ENCODE peak calls at places on chromosome 11, in five cellular contexts. O, F, V, G and U are unnamed samples.

GRCh38 chr11:83544871-83545270 is 258.7 kb upstream of the CCDC90B start:
- DNase-seq in O (no peak), G (no peak), V (no peak), F (no peak), U (no peak)

GRCh38 chr11:66863428-66864125 is 6.7 kb downstream of the LRFN4 start:
- DNase-seq in O (no peak), G (no peak), F (no peak), V (no peak), U (no peak)

GRCh38 chr11:109605006-109605405 is 183.0 kb downstream of the C11orf87 start:
- DNase-seq in O (no peak), F (peak; percentile 7), G (no peak), V (no peak), U (no peak)

GRCh38 chr11:40293655-40294342 is 1165.7 kb downstream of the LRRC4C start:
- DNase-seq in F (peak; percentile 95), O (no peak), V (peak; percentile 95), G (peak; percentile 40), U (peak; percentile 89)

GRCh38 chr11:67179892-67180490 is 60.9 kb downstream of the KDM2A start:
- DNase-seq in O (no peak), V (no peak), G (no peak), F (no peak), U (no peak)

GRCh38 chr11:135008412-135008811 is 596.4 kb upstream of the B3GAT1 start:
- DNase-seq in V (no peak), G (no peak), F (no peak), O (no peak), U (no peak)

GRCh38 chr11:110455718-110456117 is 26.0 kb downstream of the FDX1 start:
- DNase-seq in V (no peak), G (no peak), O (no peak), F (no peak), U (no peak)

GRCh38 chr11:119158467-119158866 is 9.6 kb downstream of the ABCG4 start:
- DNase-seq in G (no peak), V (no peak), O (no peak), F (no peak), U (no peak)

GRCh38 chr11:9662273-9662672 is 1.6 kb upstream of the SWAP70 start:
- DNase-seq in G (peak; percentile 32), O (no peak), V (peak; percentile 23), F (peak; percentile 64), U (no peak)

GRCh38 chr11:1924121-1924520 is 4.6 kb downstream of the TNNT3 start:
- DNase-seq in V (no peak), O (no peak), G (no peak), F (no peak), U (no peak)

GRCh38 chr11:108775324-108775723 is 110.5 kb downstream of the DDX10 start:
- DNase-seq in V (no peak), G (no peak), O (no peak), F (no peak), U (no peak)

GRCh38 chr11:2303627-2304155 is 1.9 kb downstream of the TSPAN32 start:
- DNase-seq in O (no peak), F (no peak), V (no peak), G (peak; percentile 88), U (no peak)

GRCh38 chr11:2315395-2316168 is 13.8 kb downstream of the TSPAN32 start:
- DNase-seq in O (no peak), V (no peak), F (no peak), G (peak; percentile 36), U (no peak)

GRCh38 chr11:9304178-9304577 is 10.2 kb downstream of the TMEM41B start:
- DNase-seq in G (no peak), O (no peak), F (no peak), V (no peak), U (no peak)

GRCh38 chr11:94184861-94185260 is 56.2 kb downstream of the PANX1 start:
- DNase-seq in F (peak; percentile 12), O (no peak), V (no peak), G (no peak), U (no peak)

GRCh38 chr11:73225001-73225686 is 7.1 kb downstream of the P2RY2 start:
- DNase-seq in O (no peak), G (no peak), V (no peak), F (no peak), U (no peak)

GRCh38 chr11:84396521-84396920 is 1110.4 kb upstream of the CCDC90B start:
- DNase-seq in V (no peak), F (no peak), O (no peak), G (no peak), U (peak; percentile 31)

GRCh38 chr11:15665368-15665871 is 550.7 kb downstream of the INSC start:
- DNase-seq in O (no peak), V (no peak), G (no peak), F (no peak), U (peak; percentile 82)

GRCh38 chr11:74989269-74989655 is 529 bp downstream of the NEU3 start:
- DNase-seq in G (no peak), V (peak; percentile 1), F (no peak), O (no peak), U (no peak)

GRCh38 chr11:93225642-93226041 is 27.9 kb upstream of the SLC36A4 start:
- DNase-seq in O (no peak), G (no peak), V (peak; percentile 13), F (peak; percentile 37), U (peak; percentile 44)

GRCh38 chr11:131511794-131512193 is 141.4 kb downstream of the NTM start:
- DNase-seq in F (no peak), V (no peak), O (no peak), G (peak; percentile 49), U (no peak)

GRCh38 chr11:26247340-26247739 is 84.6 kb upstream of the ANO3 start:
- DNase-seq in G (no peak), V (no peak), O (no peak), F (no peak), U (peak; percentile 88)

GRCh38 chr11:37712246-37712645 is 1114.2 kb upstream of the RAG2 start:
- DNase-seq in F (no peak), O (no peak), V (no peak), G (no peak), U (peak; percentile 28)

GRCh38 chr11:44852159-44852707 is 98.5 kb downstream of the TP53I11 start:
- DNase-seq in O (no peak), G (no peak), V (no peak), F (no peak), U (no peak)

GRCh38 chr11:120141144-120142071 is 3.5 kb upstream of the TRIM29 start:
- DNase-seq in F (no peak), V (no peak), G (no peak), O (no peak), U (no peak)

GRCh38 chr11:76791861-76792260 is 8.7 kb downstream of the TSKU start:
- DNase-seq in F (no peak), G (no peak), V (no peak), O (no peak), U (peak; percentile 51)

GRCh38 chr11:34223021-34223813 is 117.8 kb downstream of the NAT10 start:
- DNase-seq in F (no peak), O (no peak), G (peak; percentile 65), V (no peak), U (peak; percentile 87)

GRCh38 chr11:111344032-111344431 is 35.0 kb downstream of the POU2AF1 start:
- DNase-seq in V (no peak), F (no peak), G (peak; percentile 76), O (no peak), U (peak; percentile 60)

GRCh38 chr11:96278039-96278897 is 64.7 kb downstream of the MAML2 start:
- DNase-seq in F (no peak), O (no peak), V (no peak), G (no peak), U (no peak)

GRCh38 chr11:110301032-110301431 is 4.6 kb upstream of the RDX start:
- DNase-seq in G (no peak), F (no peak), V (no peak), O (no peak), U (no peak)